ENCODE peak calls at places on chromosomes 13 and 19, in seven cellular contexts. X is right atrium auricular region, F is NB4, E is IMR-90, Z is fibroblast of pulmonary artery, Y is lower leg skin, W is fibroblast of the aortic adventitia. B is an unnamed sample.

GRCh38 chr19:29079331-29079730 is 133.6 kb downstream of the UQCRFS1 start:
- DNase-seq in X (no peak), F (no peak), E (no peak), Z (no peak), Y (no peak), W (no peak), B (no peak)

GRCh38 chr19:5354403-5354802 is 13.8 kb upstream of the PTPRS start:
- DNase-seq in X (no peak), F (peak; percentile 42), E (no peak), Z (peak; percentile 11), Y (no peak), W (no peak), B (no peak)

GRCh38 chr13:67230774-67231480 is 791 bp upstream of the PCDH9 start:
- DNase-seq in X (no peak), F (peak; percentile 21), E (peak; percentile 64), Z (peak; percentile 74), Y (peak; percentile 20), W (peak; percentile 73), B (no peak)

GRCh38 chr13:96093296-96094006 is 3.5 kb downstream of the HS6ST3 start:
- DNase-seq in X (no peak), F (no peak), E (no peak), Z (no peak), Y (no peak), W (no peak), B (no peak)

GRCh38 chr19:1450735-1451669 is 1.1 kb downstream of the APC2 start:
- DNase-seq in X (no peak), F (no peak), E (no peak), Z (no peak), Y (no peak), W (no peak), B (no peak)

GRCh38 chr13:34412817-34413365 is 529.2 kb upstream of the NBEA start:
- DNase-seq in X (no peak), F (peak; percentile 45), E (no peak), Z (peak; percentile 51), Y (no peak), W (peak; percentile 35), B (no peak)

GRCh38 chr19:28934626-28935025 is 278.3 kb downstream of the UQCRFS1 start:
- DNase-seq in X (no peak), F (no peak), E (peak; percentile 40), Z (no peak), Y (no peak), W (peak; percentile 54), B (no peak)

GRCh38 chr13:30874111-30874510 is 32.0 kb upstream of the MEDAG start:
- DNase-seq in X (no peak), F (no peak), E (no peak), Z (no peak), Y (no peak), W (no peak), B (no peak)

GRCh38 chr13:104584481-104584880 is 1518.3 kb upstream of the SLC10A2 start:
- DNase-seq in X (no peak), F (no peak), E (peak; percentile 58), Z (peak; percentile 51), Y (no peak), W (no peak), B (no peak)

GRCh38 chr19:57786906-57787305 is 17.4 kb downstream of the ZNF586 start:
- DNase-seq in X (no peak), F (no peak), E (no peak), Z (no peak), Y (no peak), W (no peak), B (no peak)

GRCh38 chr13:48126944-48127814 is 32.3 kb upstream of the MED4 start:
- DNase-seq in X (peak; percentile 80), F (peak; percentile 81), E (peak; percentile 60), Z (peak; percentile 87), Y (peak; percentile 64), W (peak; percentile 90), B (peak; percentile 56)

GRCh38 chr19:45173816-45174215 is 4.2 kb downstream of the TRAPPC6A start:
- DNase-seq in X (no peak), F (no peak), E (peak; percentile 79), Z (no peak), Y (no peak), W (no peak), B (peak; percentile 38)

GRCh38 chr19:16587031-16588023 is 15.1 kb upstream of the SLC35E1 start:
- DNase-seq in X (no peak), F (peak; percentile 91), E (peak; percentile 67), Z (peak; percentile 30), Y (no peak), W (no peak), B (no peak)

GRCh38 chr13:31227063-31227462 is 27.3 kb downstream of the B3GLCT start:
- DNase-seq in X (no peak), F (no peak), E (peak; percentile 13), Z (peak; percentile 21), Y (no peak), W (no peak), B (no peak)

GRCh38 chr19:1408300-1409203 is 1.2 kb downstream of the DAZAP1 start:
- DNase-seq in X (no peak), F (peak; percentile 62), E (peak; percentile 50), Z (peak; percentile 61), Y (no peak), W (peak; percentile 66), B (no peak)

GRCh38 chr13:99895428-99895998 is 76.1 kb downstream of the ZIC5 start:
- DNase-seq in X (no peak), F (no peak), E (no peak), Z (peak; percentile 1), Y (no peak), W (no peak), B (no peak)

GRCh38 chr13:24693862-24694471 is 13.8 kb downstream of the ATP12A start:
- DNase-seq in X (no peak), F (peak; percentile 76), E (peak; percentile 55), Z (peak; percentile 58), Y (no peak), W (peak; percentile 46), B (no peak)

GRCh38 chr13:31909889-31910551 is 121.6 kb upstream of the FRY start:
- DNase-seq in X (no peak), F (peak; percentile 81), E (peak; percentile 70), Z (peak; percentile 85), Y (peak; percentile 42), W (peak; percentile 83), B (peak; percentile 7)

GRCh38 chr13:40169476-40169875 is 497.0 kb downstream of the FOXO1 start:
- DNase-seq in X (no peak), F (no peak), E (no peak), Z (no peak), Y (no peak), W (no peak), B (no peak)

DNA sequence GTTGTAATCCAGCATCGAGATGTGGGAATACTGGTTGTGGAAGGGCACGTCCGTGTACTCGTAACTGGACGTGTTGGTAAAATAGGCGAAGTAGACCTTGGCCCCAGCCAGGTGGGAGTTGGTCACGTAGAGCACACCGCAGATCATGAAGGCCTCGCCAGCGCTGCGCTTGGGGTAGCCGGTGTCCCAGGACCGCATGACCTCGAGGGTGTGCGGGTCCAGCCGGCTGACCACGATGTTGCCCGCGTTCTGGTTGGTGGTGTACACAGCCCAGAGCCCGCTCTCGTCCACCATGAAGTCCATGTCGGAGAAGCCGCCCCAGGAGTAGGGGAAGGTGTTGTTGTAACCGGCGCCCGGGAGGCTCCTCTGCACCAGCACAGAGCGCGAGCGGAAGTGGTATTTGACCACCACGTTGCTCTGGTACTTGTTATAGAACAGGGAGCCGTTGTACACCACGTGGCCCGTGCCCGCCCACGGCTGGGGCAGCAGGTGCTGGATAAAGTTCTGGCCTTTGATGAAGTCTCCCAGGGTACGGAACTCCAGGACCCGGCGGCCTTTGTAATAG is 19.2 kb downstream of the PIN1 start:
- DNase-seq in X (no peak), F (no peak), E (no peak), Z (no peak), Y (no peak), W (no peak), B (no peak)
- H3K4me3 ChIP-seq in X (no peak overlapping the region), F (no peak overlapping the region), E (no peak overlapping the region), Z (no peak overlapping the region), Y (no peak overlapping the region), W (no peak overlapping the region), B (no peak overlapping the region)

DNA sequence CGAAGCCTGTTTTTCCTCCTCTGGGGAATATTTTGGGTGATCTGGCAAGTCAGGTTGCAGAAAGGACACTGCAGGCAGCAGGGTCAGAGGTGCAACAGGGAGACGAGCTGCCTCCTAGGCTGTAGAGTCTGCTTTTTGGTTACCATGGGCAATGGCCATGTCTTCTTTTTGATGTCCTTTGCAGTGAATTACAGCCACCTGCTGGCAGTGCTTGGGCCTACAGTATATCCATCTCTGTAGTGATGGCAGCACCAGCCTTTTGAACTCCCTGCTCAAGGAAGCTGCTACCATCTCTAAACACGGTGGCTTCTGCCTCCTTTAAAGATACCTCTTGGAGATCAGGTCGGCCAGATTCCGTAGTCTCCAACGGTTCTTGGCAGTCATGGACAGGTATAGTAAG is 73.9 kb downstream of the WTIP start:
- DNase-seq in X (no peak), F (peak; percentile 20), E (no peak), Z (peak; percentile 2), Y (no peak), W (peak; percentile 2), B (no peak)
- TF ChIP-seq CTCF in X (peak; percentile 20), F (peak; percentile 15), E (peak; percentile 26), Z (peak; percentile 17), Y (no peak), W (peak; percentile 22), B (peak; percentile 20)

DNA sequence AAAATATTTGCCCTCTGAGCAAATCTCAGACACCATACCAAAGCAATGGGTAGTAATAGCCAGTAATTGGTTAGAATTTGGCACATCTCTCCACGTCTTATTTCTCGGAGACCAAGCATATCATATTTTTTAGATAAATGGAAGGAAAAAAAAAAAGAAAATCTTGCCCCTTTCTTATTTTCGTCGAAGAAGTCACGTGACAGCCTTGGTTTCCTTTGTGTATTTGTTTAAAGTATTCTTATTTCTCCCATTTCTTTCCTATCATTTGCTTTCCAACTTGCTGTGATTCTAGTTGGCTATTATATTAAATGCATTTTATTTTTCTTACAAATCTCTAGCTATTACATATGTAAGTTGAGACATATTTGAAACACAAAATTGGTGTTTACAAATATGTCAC is 2155.9 kb downstream of the PCDH9 start:
- DNase-seq in X (no peak), F (no peak), E (no peak), Z (no peak), Y (no peak), W (no peak), B (no peak)
- H3K4me3 ChIP-seq in X (no peak overlapping the region), F (no peak overlapping the region), E (no peak overlapping the region), Z (no peak overlapping the region), Y (no peak overlapping the region), W (no peak overlapping the region), B (no peak overlapping the region)

DNA sequence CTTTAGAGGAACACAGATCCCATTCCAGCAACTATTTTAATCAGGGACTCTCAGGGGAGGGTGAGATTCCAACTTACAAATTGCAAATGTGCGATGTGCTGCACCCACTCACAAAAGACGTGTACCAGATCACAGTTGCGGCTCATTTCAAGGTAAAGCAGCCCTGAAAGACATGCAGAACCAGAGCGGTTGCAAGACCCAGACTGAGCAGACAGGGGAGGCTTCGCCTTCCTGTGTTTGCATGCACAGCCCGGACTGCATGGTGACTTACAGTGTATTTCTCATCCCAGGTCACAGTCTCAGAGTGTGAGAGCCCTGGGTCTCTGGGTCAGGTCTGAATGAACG is 84.6 kb downstream of the ATP11A start:
- DNase-seq in X (no peak), F (no peak), E (no peak), Z (no peak), Y (no peak), W (no peak), B (no peak)
- TF ChIP-seq CTCF in X (no peak), F (no peak), E (no peak), Z (no peak), Y (no peak), W (no peak), B (no peak)

B was measured in epithelial cell of proximal tubule.